ENCODE peak calls at places on chromosomes 16 and 17, in nine cellular contexts. O, T, U, L, J, F, Q, A and Y are unnamed samples.

GRCh38 chr17:51166987-51167931 is 1.0 kb downstream of the NME2 start:
- DNase-seq in O (peak; percentile 54), T (peak; percentile 39), U (peak; percentile 62), L (peak; percentile 81), J (no peak), F (no peak), Q (peak; percentile 43), A (no peak), Y (peak; percentile 55)

GRCh38 chr16:75267631-75268264 is 16.3 kb upstream of the BCAR1 start:
- DNase-seq in O (no peak), T (no peak), U (peak; percentile 75), L (no peak), J (peak; percentile 73), F (no peak), Q (no peak), A (peak; percentile 94), Y (no peak)

GRCh38 chr17:52138350-52138749 is 20.2 kb downstream of the CA10 start:
- DNase-seq in O (no peak), T (no peak), U (no peak), L (no peak), J (no peak), F (no peak), Q (no peak), A (no peak), Y (no peak)

GRCh38 chr16:89352091-89352681 is 134.7 kb downstream of the ZNF778 start:
- DNase-seq in O (no peak), T (no peak), U (no peak), L (no peak), J (peak; percentile 54), F (no peak), Q (no peak), A (no peak), Y (no peak)

GRCh38 chr17:55487727-55488436 is 23.4 kb downstream of the SMIM36 start:
- DNase-seq in O (no peak), T (no peak), U (peak; percentile 19), L (no peak), J (no peak), F (no peak), Q (no peak), A (no peak), Y (no peak)

GRCh38 chr17:74433421-74434121 is 1.7 kb downstream of the GPRC5C start:
- DNase-seq in O (no peak), T (no peak), U (no peak), L (no peak), J (no peak), F (no peak), Q (no peak), A (no peak), Y (no peak)

GRCh38 chr17:4220655-4221054 is 43.1 kb downstream of the ANKFY1 start:
- DNase-seq in O (no peak), T (no peak), U (no peak), L (no peak), J (no peak), F (no peak), Q (no peak), A (no peak), Y (no peak)

GRCh38 chr17:66960623-66961022 is 3.9 kb upstream of the CACNG4 start:
- DNase-seq in O (no peak), T (no peak), U (no peak), L (no peak), J (no peak), F (no peak), Q (no peak), A (no peak), Y (no peak)

GRCh38 chr16:70674221-70675014 is 11.4 kb downstream of the MTSS2 start:
- DNase-seq in O (no peak), T (no peak), U (no peak), L (no peak), J (no peak), F (no peak), Q (no peak), A (no peak), Y (no peak)

GRCh38 chr16:58513874-58514273 is 1.4 kb upstream of the SETD6 start:
- DNase-seq in O (no peak), T (no peak), U (no peak), L (no peak), J (no peak), F (no peak), Q (no peak), A (no peak), Y (no peak)

GRCh38 chr16:29710227-29711219 is 31.5 kb downstream of the QPRT start:
- DNase-seq in O (peak; percentile 64), T (no peak), U (peak; percentile 66), L (no peak), J (peak; percentile 3), F (no peak), Q (no peak), A (peak; percentile 57), Y (no peak)

GRCh38 chr16:72884037-72884436 is 163.9 kb downstream of the ZFHX3 start:
- DNase-seq in O (no peak), T (no peak), U (no peak), L (no peak), J (no peak), F (no peak), Q (no peak), A (no peak), Y (no peak)

GRCh38 chr16:84704253-84704652 is 4.5 kb downstream of the USP10 start:
- DNase-seq in O (no peak), T (no peak), U (no peak), L (no peak), J (no peak), F (no peak), Q (no peak), A (peak; percentile 72), Y (no peak)

GRCh38 chr17:79294459-79295071 is 219.9 kb downstream of the ENGASE start:
- DNase-seq in O (no peak), T (peak; percentile 85), U (peak; percentile 49), L (peak; percentile 62), J (peak; percentile 60), F (no peak), Q (no peak), A (peak; percentile 67), Y (peak; percentile 27)

GRCh38 chr16:50680907-50681885 is at the start of gene SNX20:
- DNase-seq in O (peak; percentile 82), T (no peak), U (no peak), L (peak; percentile 40), J (peak; percentile 76), F (no peak), Q (peak; percentile 56), A (no peak), Y (peak; percentile 42)

GRCh38 chr16:3434373-3434772 is 8.9 kb downstream of the ZNF597 start:
- DNase-seq in O (no peak), T (no peak), U (no peak), L (no peak), J (no peak), F (no peak), Q (no peak), A (no peak), Y (no peak)

DNA sequence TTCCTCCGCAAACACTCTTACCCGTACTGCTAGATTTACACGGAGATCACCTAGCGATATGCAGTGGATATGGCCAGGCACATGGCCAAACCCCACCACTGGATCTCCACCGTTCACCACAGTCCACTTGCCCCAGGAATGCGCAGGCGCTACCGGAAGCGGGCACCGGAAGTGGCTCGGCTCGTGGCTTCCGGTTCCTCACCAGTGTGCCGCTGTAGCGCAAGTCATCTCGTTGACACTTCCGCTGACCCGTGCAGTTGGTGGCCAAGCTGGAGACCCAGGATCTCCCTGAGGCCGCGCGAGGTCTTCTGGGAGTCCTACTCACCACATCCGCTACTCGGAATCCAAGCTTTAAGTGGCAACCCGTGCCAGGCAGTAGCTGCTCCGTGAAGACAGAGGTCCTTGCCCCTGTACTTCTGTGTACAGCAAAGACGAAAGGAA is 11.5 kb downstream of the ZNF597 start:
- DNase-seq in O (peak; percentile 47), T (no peak), U (no peak), L (peak; percentile 26), J (peak; percentile 59), F (no peak), Q (peak; percentile 3), A (peak; percentile 64), Y (peak; percentile 12)
- H3K9me3 ChIP-seq in O (no peaks in the 10 kb centered on the region), T (no peaks in the 10 kb centered on the region), U (peaks cover 18% of the 10 kb centered on the region), L (no peaks in the 10 kb centered on the region), J (no peaks in the 10 kb centered on the region), F (no peaks in the 10 kb centered on the region), Q (no peaks in the 10 kb centered on the region), A (no peaks in the 10 kb centered on the region), Y (no peaks in the 10 kb centered on the region)

GRCh38 chr16:35798885-35799426 is 2339.5 kb downstream of the TP53TG3F start:
- DNase-seq in O (no peak), T (no peak), U (peak; percentile 5), L (no peak), J (no peak), F (no peak), Q (no peak), A (no peak), Y (no peak)

GRCh38 chr16:35797811-35798210 is 2338.4 kb downstream of the TP53TG3F start:
- DNase-seq in O (no peak), T (no peak), U (no peak), L (no peak), J (no peak), F (no peak), Q (no peak), A (no peak), Y (no peak)

GRCh38 chr16:35792516-35793285 is 2333.3 kb downstream of the TP53TG3F start:
- DNase-seq in O (no peak), T (no peak), U (no peak), L (no peak), J (no peak), F (no peak), Q (no peak), A (no peak), Y (no peak)

GRCh38 chr16:35795361-35796029 is 2336.1 kb downstream of the TP53TG3F start:
- DNase-seq in O (no peak), T (no peak), U (no peak), L (no peak), J (no peak), F (no peak), Q (no peak), A (no peak), Y (no peak)
- H3K9me3 ChIP-seq in O (no peaks in the 10 kb centered on the region), T (no peaks in the 10 kb centered on the region), U (no peaks in the 10 kb centered on the region), L (no peaks in the 10 kb centered on the region), J (peaks cover 3% of the 10 kb centered on the region), F (no peaks in the 10 kb centered on the region), Q (no peaks in the 10 kb centered on the region), A (no peaks in the 10 kb centered on the region), Y (peaks cover 2% of the 10 kb centered on the region)

GRCh38 chr17:41871789-41872188 is 6.6 kb upstream of the KLHL11 start:
- DNase-seq in O (no peak), T (no peak), U (no peak), L (no peak), J (no peak), F (no peak), Q (no peak), A (no peak), Y (no peak)
- H3K9me3 ChIP-seq in O (no peaks in the 10 kb centered on the region), T (no peaks in the 10 kb centered on the region), U (no peaks in the 10 kb centered on the region), L (no peaks in the 10 kb centered on the region), J (no peaks in the 10 kb centered on the region), F (no peaks in the 10 kb centered on the region), Q (no peaks in the 10 kb centered on the region), A (no peaks in the 10 kb centered on the region), Y (no peaks in the 10 kb centered on the region)

GRCh38 chr16:31916056-31916488 is 42.5 kb downstream of the ZNF267 start:
- DNase-seq in O (no peak), T (no peak), U (peak; percentile 16), L (no peak), J (no peak), F (no peak), Q (no peak), A (no peak), Y (no peak)

DNA sequence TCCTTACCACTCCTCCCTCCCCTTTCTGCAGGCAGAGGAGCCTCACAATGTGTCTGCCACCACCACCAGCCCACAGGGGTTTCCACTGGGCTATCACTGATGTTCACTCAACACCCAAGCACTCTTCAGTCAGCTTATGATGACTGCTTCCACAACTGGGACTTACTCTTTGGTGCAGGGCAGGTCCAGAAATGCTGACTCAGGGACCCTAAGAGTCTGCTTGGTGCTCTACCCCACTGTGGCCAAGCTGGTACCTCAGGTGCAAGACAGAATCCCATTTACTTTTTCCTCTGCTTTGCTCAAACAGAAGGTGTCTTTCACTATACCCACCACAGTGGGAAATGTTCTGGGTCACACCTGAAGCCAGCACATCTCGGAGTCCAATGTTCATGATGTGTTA is 40.1 kb downstream of the ZNF267 start:
- DNase-seq in O (no peak), T (no peak), U (no peak), L (no peak), J (no peak), F (no peak), Q (no peak), A (no peak), Y (no peak)
- H3K9me3 ChIP-seq in O (peaks cover 33% of the 10 kb centered on the region), T (peaks cover 94% of the 10 kb centered on the region), U (peaks cover 94% of the 10 kb centered on the region), L (peaks cover 52% of the 10 kb centered on the region), J (peaks cover 99% of the 10 kb centered on the region), F (peaks cover 91% of the 10 kb centered on the region), Q (peaks cover 61% of the 10 kb centered on the region), A (no peaks in the 10 kb centered on the region), Y (peaks cover 83% of the 10 kb centered on the region)